ENCODE peak calls at places on chromosomes 12 and 14, in nine cellular contexts. F, Y, O, R, T, H, N, K and Z are unnamed samples.

GRCh38 chr14:69138189-69138535 is 14.8 kb downstream of the DCAF5 start:
- DNase-seq in O (no peak), N (no peak), Y (no peak), K (no peak), T (no peak), F (no peak), H (peak), R (peak), Z (no peak)

GRCh38 chr12:6262211-6262610 is 48.3 kb upstream of the PLEKHG6 start:
- DNase-seq in F (no peak), O (no peak), N (no peak), T (no peak), R (no peak), Y (peak), K (no peak), H (no peak), Z (no peak)

GRCh38 chr12:28742791-28743190 is 406.3 kb upstream of the FAR2 start:
- DNase-seq in O (no peak), H (peak), Y (no peak), R (peak), K (no peak), F (no peak), N (no peak), T (no peak), Z (peak)

GRCh38 chr12:87836190-87836589 is 193.0 kb downstream of the C12orf50 start:
- DNase-seq in F (no peak), R (no peak), O (no peak), K (peak), H (no peak), T (no peak), Y (no peak), N (no peak), Z (no peak)

GRCh38 chr12:49138587-49138986 is 7.4 kb upstream of the TUBA1B start:
- DNase-seq in N (no peak), Y (no peak), O (no peak), R (no peak), H (no peak), T (no peak), K (no peak), F (no peak), Z (no peak)

GRCh38 chr14:85580536-85581165 is 50.7 kb downstream of the FLRT2 start:
- DNase-seq in K (no peak), R (peak), O (no peak), F (no peak), H (peak), Y (no peak), N (no peak), T (no peak), Z (no peak)

GRCh38 chr14:56219666-56220413 is 101.6 kb downstream of the PELI2 start:
- DNase-seq in T (no peak), K (peak), F (no peak), O (no peak), N (no peak), Y (no peak), R (no peak), H (no peak), Z (no peak)

GRCh38 chr14:72666610-72667009 is 227.3 kb downstream of the DPF3 start:
- DNase-seq in N (no peak), K (no peak), F (peak), R (peak), O (no peak), Y (no peak), T (no peak), H (peak), Z (peak)

GRCh38 chr14:22976620-22977433 is 5.5 kb downstream of the AJUBA start:
- DNase-seq in T (no peak), N (peak), Y (no peak), H (peak), F (no peak), K (no peak), R (peak), O (no peak), Z (peak)

GRCh38 chr14:39228509-39229221 is 5.0 kb upstream of the MIA2 start:
- DNase-seq in K (no peak), T (no peak), Y (no peak), F (no peak), H (no peak), N (peak), O (no peak), R (no peak), Z (no peak)

GRCh38 chr14:93538411-93538810 is 107.7 kb downstream of the UNC79 start:
- DNase-seq in H (no peak), O (peak), K (no peak), R (peak), Y (no peak), N (no peak), F (no peak), T (no peak), Z (peak)

GRCh38 chr14:92039073-92039719 is 663 bp downstream of the TRIP11 start:
- DNase-seq in T (no peak), Y (no peak), O (peak), H (peak), F (peak), K (peak), R (peak), N (peak), Z (peak)

GRCh38 chr12:106276032-106276728 is 26.4 kb upstream of the TCP11L2 start:
- DNase-seq in Y (no peak), R (no peak), F (no peak), K (no peak), H (no peak), O (no peak), T (no peak), N (no peak), Z (no peak)

GRCh38 chr14:53924754-53925153 is 31.9 kb downstream of the BMP4 start:
- DNase-seq in K (no peak), N (no peak), Y (no peak), R (peak), T (no peak), H (peak), O (no peak), F (peak), Z (peak)

GRCh38 chr12:9364224-9365176 is 156.3 kb upstream of the PZP start:
- DNase-seq in N (no peak), Y (no peak), R (peak), T (no peak), K (no peak), F (peak), H (peak), O (no peak), Z (peak)

GRCh38 chr14:61607570-61608244 is 87.6 kb upstream of the HIF1A start:
- DNase-seq in N (no peak), O (peak), K (peak), R (no peak), Y (no peak), T (no peak), F (no peak), H (no peak), Z (no peak)

GRCh38 chr12:101327054-101327453 is 47.1 kb downstream of the UTP20 start:
- DNase-seq in Y (no peak), R (no peak), N (no peak), H (no peak), T (no peak), F (no peak), O (no peak), K (no peak), Z (no peak)

GRCh38 chr12:102376251-102376747 is 104.1 kb downstream of the IGF1 start:
- DNase-seq in T (no peak), F (no peak), O (no peak), R (peak), Y (no peak), H (peak), N (no peak), K (no peak), Z (no peak)

GRCh38 chr14:75333523-75334190 is 55.0 kb downstream of the FOS start:
- DNase-seq in F (no peak), N (peak), R (no peak), Y (no peak), O (no peak), H (no peak), K (no peak), T (no peak), Z (no peak)

GRCh38 chr14:100593751-100594624 is 6.8 kb upstream of the BEGAIN start:
- DNase-seq in F (no peak), O (no peak), K (no peak), N (no peak), H (no peak), Y (peak), R (no peak), T (no peak), Z (no peak)

GRCh38 chr12:26936559-26937442 is 980 bp downstream of the INTS13 start:
- DNase-seq in O (no peak), N (peak), F (no peak), Y (no peak), H (peak), K (no peak), R (no peak), T (no peak), Z (no peak)

GRCh38 chr14:71539660-71540285 is 392.5 kb upstream of the RGS6 start:
- DNase-seq in H (no peak), Y (no peak), O (no peak), R (no peak), F (no peak), K (no peak), T (no peak), N (no peak), Z (no peak)

GRCh38 chr14:76812093-76812421 is 625 bp downstream of the ANGEL1 start:
- DNase-seq in K (peak), T (no peak), F (no peak), Y (no peak), H (peak), R (no peak), O (peak), N (no peak), Z (peak)

GRCh38 chr12:52334185-52334584 is 13.0 kb upstream of the KRT83 start:
- DNase-seq in K (no peak), N (no peak), H (no peak), O (no peak), Y (no peak), T (no peak), F (no peak), R (no peak), Z (no peak)

GRCh38 chr12:9271875-9272274 is 63.7 kb upstream of the PZP start:
- DNase-seq in Y (no peak), H (no peak), F (no peak), N (no peak), O (no peak), T (no peak), R (no peak), K (no peak), Z (no peak)

GRCh38 chr14:67837011-67837624 is 17.5 kb downstream of the RAD51B start:
- DNase-seq in R (peak), T (no peak), N (peak), K (peak), H (peak), F (peak), O (peak), Y (no peak), Z (peak)

GRCh38 chr14:19754172-19754571 is 10.8 kb downstream of the OR4Q3 start:
- DNase-seq in R (no peak), K (no peak), N (no peak), H (no peak), Y (no peak), T (no peak), F (no peak), O (no peak), Z (no peak)

GRCh38 chr12:57165741-57166140 is 18.3 kb upstream of the LRP1-AS start:
- DNase-seq in O (no peak), Y (peak), T (no peak), N (no peak), K (no peak), H (no peak), R (no peak), F (no peak), Z (peak)

GRCh38 chr12:57719777-57720605 is 18.6 kb downstream of the AGAP2 start:
- DNase-seq in O (no peak), Y (no peak), K (no peak), T (no peak), H (no peak), N (no peak), F (no peak), R (no peak), Z (no peak)

GRCh38 chr14:103898204-103898603 is 30.1 kb upstream of the TDRD9 start:
- DNase-seq in F (no peak), T (no peak), N (no peak), Y (peak), O (no peak), H (no peak), K (no peak), R (no peak), Z (peak)

GRCh38 chr14:61399365-61399764 is 78.0 kb downstream of the PRKCH start:
- DNase-seq in T (no peak), O (no peak), H (no peak), R (no peak), F (no peak), Y (no peak), K (no peak), N (no peak), Z (peak)

GRCh38 chr14:96136361-96136760 is 68.3 kb upstream of the BDKRB2 start:
- DNase-seq in N (no peak), K (no peak), Y (no peak), O (no peak), T (no peak), R (peak), F (no peak), H (peak), Z (peak)

GRCh38 chr12:14779834-14780233 is 23.4 kb downstream of the WBP11 start:
- DNase-seq in H (no peak), F (no peak), O (no peak), Y (no peak), T (no peak), R (peak), N (no peak), K (no peak), Z (no peak)

GRCh38 chr12:105986779-105987686 is 151.7 kb downstream of the NUAK1 start:
- DNase-seq in F (peak), Y (no peak), H (peak), T (no peak), O (no peak), K (no peak), N (no peak), R (peak), Z (peak)

GRCh38 chr14:90660865-90661570 is 155.2 kb downstream of the TTC7B start:
- DNase-seq in F (no peak), T (no peak), K (no peak), H (no peak), N (no peak), Y (peak), R (no peak), O (no peak), Z (no peak)

GRCh38 chr12:58916891-58917570 is 3.3 kb downstream of the LRIG3 start:
- DNase-seq in Y (no peak), K (peak), F (no peak), R (peak), O (no peak), H (peak), N (no peak), T (no peak), Z (peak)

GRCh38 chr12:28463396-28463795 is 273.1 kb downstream of the CCDC91 start:
- DNase-seq in H (no peak), N (no peak), F (no peak), T (no peak), O (no peak), K (no peak), Y (no peak), R (no peak), Z (no peak)

GRCh38 chr12:125643055-125643454 is 577.8 kb downstream of the AACS start:
- DNase-seq in T (no peak), Y (no peak), K (no peak), H (no peak), N (no peak), O (no peak), R (no peak), F (no peak), Z (no peak)

GRCh38 chr12:92827836-92828431 is 101.2 kb downstream of the EEA1 start:
- DNase-seq in H (peak), T (no peak), O (peak), Y (no peak), F (no peak), K (peak), N (peak), R (peak), Z (peak)